ENCODE peak calls at places on chromosome 10, in nine cellular contexts. One of them, this sample, is unnamed.

GRCh38 chr10:129344103-129344502 is 122.9 kb upstream of the MGMT start:
- DNase-seq in GDM1: no peak
- DNase-seq in left colon: no peak
- DNase-seq in AML-193: no peak
- DNase-seq in mammary epithelial cell: no peak
- DNase-seq in MCF 10A: no peak
- DNase-seq in stimulated activated CD4-positive, alpha-beta T cell treated with anti-CD3 and anti-CD28 coated beads, TNF-alpha, amount 100 ng/mL, for 1 hour: no peak
- DNase-seq in RWPE1: no peak
- DNase-seq in fibroblast of the conjunctiva: no peak
- DNase-seq in this sample: no peak

GRCh38 chr10:6576326-6576725 is 3.8 kb downstream of the PRKCQ start:
- DNase-seq in GDM1: no peak
- DNase-seq in left colon: no peak
- DNase-seq in AML-193: no peak
- DNase-seq in mammary epithelial cell: no peak
- DNase-seq in MCF 10A: no peak
- DNase-seq in stimulated activated CD4-positive, alpha-beta T cell treated with anti-CD3 and anti-CD28 coated beads, TNF-alpha, amount 100 ng/mL, for 1 hour: no peak
- DNase-seq in RWPE1: no peak
- DNase-seq in fibroblast of the conjunctiva: no peak
- DNase-seq in this sample: no peak

GRCh38 chr10:24783504-24783903 is 59.8 kb upstream of the ARHGAP21 start:
- DNase-seq in GDM1: no peak
- DNase-seq in left colon: no peak
- DNase-seq in AML-193: no peak
- DNase-seq in mammary epithelial cell: no peak
- DNase-seq in MCF 10A: no peak
- DNase-seq in stimulated activated CD4-positive, alpha-beta T cell treated with anti-CD3 and anti-CD28 coated beads, TNF-alpha, amount 100 ng/mL, for 1 hour: no peak
- DNase-seq in RWPE1: no peak
- DNase-seq in fibroblast of the conjunctiva: no peak
- DNase-seq in this sample: no peak

GRCh38 chr10:125157473-125157865 is 2.9 kb downstream of the CTBP2 start:
- DNase-seq in GDM1: no peak
- DNase-seq in left colon: no peak
- DNase-seq in AML-193: no peak
- DNase-seq in mammary epithelial cell: no peak
- DNase-seq in MCF 10A: peak; percentile 27
- DNase-seq in stimulated activated CD4-positive, alpha-beta T cell treated with anti-CD3 and anti-CD28 coated beads, TNF-alpha, amount 100 ng/mL, for 1 hour: no peak
- DNase-seq in RWPE1: no peak
- DNase-seq in fibroblast of the conjunctiva: no peak
- DNase-seq in this sample: no peak

GRCh38 chr10:124285587-124286527 is 132.9 kb downstream of the OAT start:
- DNase-seq in GDM1: no peak
- DNase-seq in left colon: peak; percentile 24
- DNase-seq in AML-193: peak; percentile 9
- DNase-seq in mammary epithelial cell: no peak
- DNase-seq in MCF 10A: no peak
- DNase-seq in stimulated activated CD4-positive, alpha-beta T cell treated with anti-CD3 and anti-CD28 coated beads, TNF-alpha, amount 100 ng/mL, for 1 hour: no peak
- DNase-seq in RWPE1: no peak
- DNase-seq in fibroblast of the conjunctiva: no peak
- DNase-seq in this sample: no peak

GRCh38 chr10:105973252-105973877 is 1191.1 kb downstream of the SORCS1 start:
- DNase-seq in GDM1: no peak
- DNase-seq in left colon: no peak
- DNase-seq in AML-193: no peak
- DNase-seq in mammary epithelial cell: no peak
- DNase-seq in MCF 10A: no peak
- DNase-seq in stimulated activated CD4-positive, alpha-beta T cell treated with anti-CD3 and anti-CD28 coated beads, TNF-alpha, amount 100 ng/mL, for 1 hour: no peak
- DNase-seq in RWPE1: no peak
- DNase-seq in fibroblast of the conjunctiva: no peak
- DNase-seq in this sample: no peak

GRCh38 chr10:68492118-68492517 is 20.3 kb upstream of the DNA2 start:
- DNase-seq in GDM1: no peak
- DNase-seq in left colon: no peak
- DNase-seq in AML-193: peak; percentile 50
- DNase-seq in mammary epithelial cell: no peak
- DNase-seq in MCF 10A: peak; percentile 6
- DNase-seq in stimulated activated CD4-positive, alpha-beta T cell treated with anti-CD3 and anti-CD28 coated beads, TNF-alpha, amount 100 ng/mL, for 1 hour: no peak
- DNase-seq in RWPE1: no peak
- DNase-seq in fibroblast of the conjunctiva: no peak
- DNase-seq in this sample: no peak

GRCh38 chr10:84660340-84661159 is 332.2 kb downstream of the CCSER2 start:
- DNase-seq in GDM1: no peak
- DNase-seq in left colon: no peak
- DNase-seq in AML-193: no peak
- DNase-seq in mammary epithelial cell: no peak
- DNase-seq in MCF 10A: no peak
- DNase-seq in stimulated activated CD4-positive, alpha-beta T cell treated with anti-CD3 and anti-CD28 coated beads, TNF-alpha, amount 100 ng/mL, for 1 hour: no peak
- DNase-seq in RWPE1: no peak
- DNase-seq in fibroblast of the conjunctiva: no peak
- DNase-seq in this sample: no peak

GRCh38 chr10:21176934-21177480 is 279.9 kb upstream of the NEBL start:
- DNase-seq in GDM1: no peak
- DNase-seq in left colon: no peak
- DNase-seq in AML-193: no peak
- DNase-seq in mammary epithelial cell: peak; percentile 25
- DNase-seq in MCF 10A: no peak
- DNase-seq in stimulated activated CD4-positive, alpha-beta T cell treated with anti-CD3 and anti-CD28 coated beads, TNF-alpha, amount 100 ng/mL, for 1 hour: no peak
- DNase-seq in RWPE1: no peak
- DNase-seq in fibroblast of the conjunctiva: no peak
- DNase-seq in this sample: peak; percentile 34

GRCh38 chr10:69360485-69361302 is 56.0 kb downstream of the TACR2 start:
- DNase-seq in GDM1: no peak
- DNase-seq in left colon: peak; percentile 86
- DNase-seq in AML-193: no peak
- DNase-seq in mammary epithelial cell: peak; percentile 88
- DNase-seq in MCF 10A: peak; percentile 96
- DNase-seq in stimulated activated CD4-positive, alpha-beta T cell treated with anti-CD3 and anti-CD28 coated beads, TNF-alpha, amount 100 ng/mL, for 1 hour: no peak
- DNase-seq in RWPE1: peak; percentile 93
- DNase-seq in fibroblast of the conjunctiva: peak; percentile 74
- DNase-seq in this sample: peak; percentile 92

GRCh38 chr10:71319042-71319799 is at the start of gene SLC29A3:
- DNase-seq in GDM1: peak; percentile 75
- DNase-seq in left colon: peak; percentile 84
- DNase-seq in AML-193: peak; percentile 83
- DNase-seq in mammary epithelial cell: peak; percentile 74
- DNase-seq in MCF 10A: peak; percentile 77
- DNase-seq in stimulated activated CD4-positive, alpha-beta T cell treated with anti-CD3 and anti-CD28 coated beads, TNF-alpha, amount 100 ng/mL, for 1 hour: peak; percentile 68
- DNase-seq in RWPE1: peak; percentile 81
- DNase-seq in fibroblast of the conjunctiva: peak; percentile 56
- DNase-seq in this sample: peak; percentile 86

GRCh38 chr10:13587367-13587766 is 602 bp downstream of the PRPF18 start:
- DNase-seq in GDM1: no peak
- DNase-seq in left colon: peak; percentile 27
- DNase-seq in AML-193: no peak
- DNase-seq in mammary epithelial cell: peak; percentile 31
- DNase-seq in MCF 10A: peak; percentile 3
- DNase-seq in stimulated activated CD4-positive, alpha-beta T cell treated with anti-CD3 and anti-CD28 coated beads, TNF-alpha, amount 100 ng/mL, for 1 hour: no peak
- DNase-seq in RWPE1: peak; percentile 22
- DNase-seq in fibroblast of the conjunctiva: no peak
- DNase-seq in this sample: peak; percentile 21

This sample was measured in epithelial cell of esophagus.